ENCODE peak calls at places on chromosomes 12 and 14, in four cellular contexts. One of them, this sample, is unnamed.

GRCh38 chr14:76219873-76220272 is 68.2 kb downstream of the GPATCH2L start:
- DNase-seq in fibroblast of lung: no peak
- DNase-seq in body of pancreas: no peak
- DNase-seq in SK-MEL-5: no peak
- DNase-seq in this sample: no peak

GRCh38 chr14:74035556-74035955 is 16.4 kb downstream of the BBOF1 start:
- DNase-seq in fibroblast of lung: peak; percentile 29
- DNase-seq in body of pancreas: no peak
- DNase-seq in SK-MEL-5: no peak
- DNase-seq in this sample: peak; percentile 30

GRCh38 chr12:12007001-12007712 is 63.6 kb upstream of the BCL2L14 start:
- DNase-seq in fibroblast of lung: peak; percentile 7
- DNase-seq in body of pancreas: no peak
- DNase-seq in SK-MEL-5: no peak
- DNase-seq in this sample: no peak

GRCh38 chr12:60594035-60594711 is 998.3 kb downstream of the SLC16A7 start:
- DNase-seq in fibroblast of lung: no peak
- DNase-seq in body of pancreas: no peak
- DNase-seq in SK-MEL-5: no peak
- DNase-seq in this sample: no peak

GRCh38 chr12:131947482-131948027 is 2.2 kb upstream of the EP400 start:
- DNase-seq in fibroblast of lung: no peak
- DNase-seq in body of pancreas: no peak
- DNase-seq in SK-MEL-5: no peak
- DNase-seq in this sample: no peak

GRCh38 chr14:94691658-94692029 is 78.3 kb downstream of the GSC start:
- DNase-seq in fibroblast of lung: no peak
- DNase-seq in body of pancreas: no peak
- DNase-seq in SK-MEL-5: no peak
- DNase-seq in this sample: peak; percentile 39

GRCh38 chr12:116659771-116660481 is 77.9 kb downstream of the SPRING1 start:
- DNase-seq in fibroblast of lung: no peak
- DNase-seq in body of pancreas: no peak
- DNase-seq in SK-MEL-5: no peak
- DNase-seq in this sample: no peak

GRCh38 chr12:132771126-132771838 is 9.7 kb upstream of the ANKLE2 start:
- DNase-seq in fibroblast of lung: peak; percentile 18
- DNase-seq in body of pancreas: no peak
- DNase-seq in SK-MEL-5: no peak
- DNase-seq in this sample: no peak

GRCh38 chr12:63038361-63039100 is 103.6 kb upstream of the PPM1H start:
- DNase-seq in fibroblast of lung: no peak
- DNase-seq in body of pancreas: no peak
- DNase-seq in SK-MEL-5: no peak
- DNase-seq in this sample: no peak

GRCh38 chr12:43797561-43798217 is 8.4 kb downstream of the TWF1 start:
- DNase-seq in fibroblast of lung: no peak
- DNase-seq in body of pancreas: no peak
- DNase-seq in SK-MEL-5: no peak
- DNase-seq in this sample: no peak

GRCh38 chr12:23204933-23205778 is 580.2 kb downstream of the ETNK1 start:
- DNase-seq in fibroblast of lung: peak; percentile 79
- DNase-seq in body of pancreas: peak; percentile 12
- DNase-seq in SK-MEL-5: peak; percentile 77
- DNase-seq in this sample: peak; percentile 78